ENCODE peak calls at places on chromosomes 7 and 10, in nine cellular contexts. F is natural killer cell; M is body of pancreas; H is upper lobe of left lung; L is CD8-positive, alpha-beta T cell; J is PC-3; B is thoracic aorta; K is WTC11; V is heart right ventricle. Q is an unnamed sample.

GRCh38 chr10:62016477-62017140 is 115.1 kb downstream of the ARID5B start:
- ATAC-seq in F (peak), M (no peak), H (peak), L (peak), J (peak), B (peak), K (no peak), V (no peak), Q (peak)

GRCh38 chr10:100763043-100763747 is 17.8 kb downstream of the PAX2 start:
- ATAC-seq in F (no peak), M (no peak), H (no peak), L (no peak), J (no peak), B (no peak), K (no peak), V (no peak), Q (no peak)

GRCh38 chr7:98077762-98078161 is 28.9 kb upstream of the LMTK2 start:
- ATAC-seq in F (no peak), M (no peak), H (no peak), L (no peak), J (no peak), B (no peak), K (no peak), V (no peak), Q (no peak)

GRCh38 chr7:153930681-153931080 is 121.5 kb upstream of the DPP6 start:
- ATAC-seq in F (no peak), M (no peak), H (no peak), L (no peak), J (no peak), B (no peak), K (no peak), V (no peak), Q (no peak)

GRCh38 chr10:23338155-23338828 is 6.3 kb downstream of the C10orf67 start:
- ATAC-seq in F (no peak), M (peak), H (no peak), L (no peak), J (peak), B (no peak), K (peak), V (no peak), Q (no peak)

GRCh38 chr10:108789911-108790310 is 1133.4 kb downstream of the XPNPEP1 start:
- ATAC-seq in F (no peak), M (no peak), H (no peak), L (no peak), J (peak), B (no peak), K (no peak), V (no peak), Q (no peak)

GRCh38 chr10:97255512-97256293 is 36.7 kb downstream of the ARHGAP19 start:
- ATAC-seq in F (no peak), M (no peak), H (no peak), L (no peak), J (no peak), B (no peak), K (no peak), V (no peak), Q (no peak)

GRCh38 chr7:158842486-158842885 is 13.2 kb upstream of the ESYT2 start:
- ATAC-seq in F (peak), M (no peak), H (no peak), L (peak), J (no peak), B (no peak), K (no peak), V (no peak), Q (no peak)

GRCh38 chr10:51758366-51758765 is 59.0 kb upstream of the CSTF2T start:
- ATAC-seq in F (no peak), M (no peak), H (no peak), L (no peak), J (no peak), B (no peak), K (no peak), V (no peak), Q (no peak)

GRCh38 chr7:94683066-94683465 is 27.1 kb upstream of the SGCE start:
- ATAC-seq in F (no peak), M (no peak), H (no peak), L (no peak), J (peak), B (no peak), K (no peak), V (no peak), Q (no peak)

GRCh38 chr7:69438584-69438983 is 159.7 kb upstream of the AUTS2 start:
- ATAC-seq in F (no peak), M (no peak), H (peak), L (no peak), J (no peak), B (no peak), K (no peak), V (peak), Q (peak)

GRCh38 chr10:126387931-126388911 is at the start of gene ADAM12:
- ATAC-seq in F (peak), M (peak), H (peak), L (no peak), J (peak), B (peak), K (peak), V (peak), Q (peak)

DNA sequence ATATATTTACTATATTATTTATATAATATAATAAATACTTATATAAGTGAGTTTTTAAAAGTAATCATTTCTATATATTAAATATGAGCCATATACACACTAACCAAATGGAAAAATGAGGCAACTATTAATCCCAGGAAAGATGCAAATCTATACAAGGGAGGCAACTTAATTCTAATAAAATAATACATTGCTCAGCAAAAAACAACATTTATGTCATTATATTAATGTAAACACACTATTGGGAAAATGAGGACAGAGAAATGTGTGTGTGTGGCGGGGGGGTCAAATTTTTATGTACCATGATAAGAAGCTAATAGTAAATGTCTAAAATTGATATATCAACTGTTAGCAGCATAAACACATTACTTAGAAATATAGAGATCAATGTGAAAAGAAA is 23.3 kb upstream of the DGKI start:
- ATAC-seq in F (no peak), M (no peak), H (no peak), L (no peak), J (no peak), B (no peak), K (no peak), V (no peak), Q (no peak)
- TF ChIP-seq CTCF in F (no peak), M (no peak), H (no peak), L (no peak), J (no peak), B (no peak), K (no peak), V (no peak), Q (no peak)

DNA sequence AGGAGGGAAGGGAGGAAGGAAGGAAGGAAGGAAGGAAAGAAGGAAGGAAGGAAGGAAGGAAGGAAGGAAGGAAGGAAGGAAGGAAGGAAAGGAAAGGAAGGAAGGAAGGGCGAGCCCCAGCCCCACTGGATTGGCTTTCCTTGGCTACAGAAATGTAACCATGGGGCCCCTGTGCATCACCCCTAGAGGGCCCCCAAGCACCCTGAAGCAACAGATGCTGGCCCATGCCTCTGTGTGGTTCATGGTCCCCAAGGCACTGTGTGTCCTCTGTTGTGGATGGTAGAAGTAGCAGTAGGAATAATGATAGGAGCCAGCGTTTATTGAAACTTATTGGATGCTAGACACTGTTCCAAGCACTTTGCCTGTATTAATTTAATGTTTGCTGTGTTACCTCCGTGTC is 116.6 kb upstream of the MACROH2A2 start:
- ATAC-seq in F (no peak), M (no peak), H (no peak), L (no peak), J (peak), B (no peak), K (peak), V (no peak), Q (no peak)
- TF ChIP-seq CTCF in F (no peak), M (no peak), H (no peak), L (no peak), J (peak), B (no peak), K (no peak), V (no peak), Q (no peak)

GRCh38 chr10:102614888-102615287 is 29.4 kb upstream of the TRIM8 start:
- ATAC-seq in F (no peak), M (no peak), H (no peak), L (no peak), J (no peak), B (no peak), K (peak), V (no peak), Q (no peak)

GRCh38 chr10:102613761-102614160 is 30.5 kb upstream of the TRIM8 start:
- ATAC-seq in F (no peak), M (no peak), H (peak), L (no peak), J (peak), B (no peak), K (no peak), V (peak), Q (peak)

GRCh38 chr10:102616071-102616770 is 28.1 kb upstream of the TRIM8 start:
- ATAC-seq in F (no peak), M (no peak), H (peak), L (no peak), J (no peak), B (no peak), K (no peak), V (peak), Q (peak)

GRCh38 chr10:102617041-102617440 is 27.2 kb upstream of the TRIM8 start:
- ATAC-seq in F (no peak), M (no peak), H (no peak), L (no peak), J (no peak), B (no peak), K (no peak), V (no peak), Q (no peak)

GRCh38 chr10:102615361-102615760 is 28.9 kb upstream of the TRIM8 start:
- ATAC-seq in F (no peak), M (peak), H (no peak), L (no peak), J (no peak), B (no peak), K (peak), V (no peak), Q (no peak)
- TF ChIP-seq CTCF in F (no peak), M (no peak), H (peak), L (no peak), J (peak), B (no peak), K (peak), V (peak), Q (no peak)

DNA sequence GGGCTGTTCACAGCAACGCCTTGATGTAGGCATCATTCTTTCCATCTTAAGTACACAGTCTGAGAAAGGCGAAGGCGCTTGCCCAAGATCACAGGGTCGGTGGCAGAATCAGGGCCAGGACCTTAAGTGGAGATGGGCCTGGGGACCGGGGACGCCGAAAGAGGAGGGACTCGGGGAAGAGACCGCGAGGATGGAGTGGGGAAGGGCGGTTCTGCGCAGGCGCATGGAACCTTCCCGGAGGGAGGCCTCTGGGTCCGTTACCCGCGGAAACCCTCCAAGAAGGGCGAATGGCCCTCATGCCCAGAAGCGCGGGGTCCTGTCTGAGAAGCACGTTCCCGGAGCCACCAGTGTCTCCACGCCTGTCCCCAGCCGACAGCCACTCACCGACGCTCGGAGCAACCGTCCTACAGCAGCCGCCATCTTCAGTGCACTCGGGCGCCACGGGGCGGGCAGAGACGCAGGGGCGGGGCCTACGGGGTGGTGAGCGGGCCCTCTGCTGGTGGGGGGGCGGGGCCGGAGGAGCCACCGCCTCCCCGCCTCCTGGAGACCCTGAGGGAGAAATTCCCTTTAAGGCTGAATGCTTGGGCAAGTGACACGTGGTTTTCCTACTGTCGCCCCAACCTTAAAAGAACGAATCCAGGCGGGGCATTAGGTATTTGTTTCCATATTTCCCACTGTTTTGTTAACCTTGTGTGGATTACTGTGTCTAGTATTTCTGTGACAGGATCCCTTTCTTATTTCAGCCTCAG is at the start of gene PRDX3:
- ATAC-seq in F (peak), M (peak), H (peak), L (peak), J (peak), B (peak), K (peak), V (peak), Q (peak)
- TF ChIP-seq CTCF in F (peak), M (no peak), H (peak), L (no peak), J (no peak), B (no peak), K (no peak), V (peak), Q (no peak)

GRCh38 chr7:144508702-144509101 is 105.2 kb upstream of the NOBOX start:
- ATAC-seq in F (no peak), M (no peak), H (no peak), L (no peak), J (no peak), B (no peak), K (no peak), V (no peak), Q (no peak)
- TF ChIP-seq CTCF in F (no peak), M (no peak), H (no peak), L (no peak), J (no peak), B (no peak), K (no peak), V (no peak), Q (no peak)

GRCh38 chr7:45178241-45179225 is 20.9 kb downstream of the RAMP3 start:
- ATAC-seq in F (no peak), M (no peak), H (no peak), L (no peak), J (peak), B (no peak), K (peak), V (no peak), Q (no peak)
- TF ChIP-seq CTCF in F (no peak), M (no peak), H (no peak), L (no peak), J (peak), B (no peak), K (peak), V (no peak), Q (no peak)

Q was measured in gastroesophageal sphincter.